ENCODE peak calls at places on chromosomes 11 and 22, in four cellular contexts. One of them, this sample, is unnamed. For H4K20me1, the result is how much of the 10 kb centered on the place peaks cover.

GRCh38 chr11:64835616-64836447 is 8.6 kb downstream of the CDC42BPG start:
- DNase-seq in IMR-90: no peak
- DNase-seq in HCT116: no peak
- DNase-seq in PC-3: no peak
- DNase-seq in this sample: no peak

GRCh38 chr11:64459016-64459415 is 100.1 kb downstream of the RPS6KA4 start:
- DNase-seq in IMR-90: peak
- DNase-seq in HCT116: no peak
- DNase-seq in PC-3: no peak
- DNase-seq in this sample: peak

GRCh38 chr22:41688365-41689211 is at the start of gene SNU13:
- DNase-seq in IMR-90: peak
- DNase-seq in HCT116: peak
- DNase-seq in PC-3: peak
- DNase-seq in this sample: peak

GRCh38 chr11:111308140-111308539 is 9.8 kb downstream of the POU2AF3 start:
- DNase-seq in IMR-90: peak
- DNase-seq in HCT116: no peak
- DNase-seq in PC-3: no peak
- DNase-seq in this sample: no peak

GRCh38 chr11:95398437-95399112 is 167.6 kb upstream of the SESN3 start:
- DNase-seq in IMR-90: no peak
- DNase-seq in HCT116: no peak
- DNase-seq in PC-3: no peak
- DNase-seq in this sample: no peak

GRCh38 chr22:20013382-20013871 is 3.2 kb downstream of the ARVCF start:
- DNase-seq in IMR-90: peak
- DNase-seq in HCT116: no peak
- DNase-seq in PC-3: no peak
- DNase-seq in this sample: peak

GRCh38 chr11:65606876-65607613 is 7.0 kb downstream of the MAP3K11 start:
- DNase-seq in IMR-90: peak
- DNase-seq in HCT116: peak
- DNase-seq in PC-3: no peak
- DNase-seq in this sample: peak

GRCh38 chr22:48491451-48491941 is 1336.2 kb downstream of the BRD1 start:
- DNase-seq in IMR-90: no peak
- DNase-seq in HCT116: no peak
- DNase-seq in PC-3: no peak
- DNase-seq in this sample: no peak

GRCh38 chr22:36430863-36431262 is 43.1 kb upstream of the MYH9 start:
- DNase-seq in IMR-90: peak
- DNase-seq in HCT116: no peak
- DNase-seq in PC-3: peak
- DNase-seq in this sample: no peak

GRCh38 chr22:35418088-35418487 is 18.1 kb downstream of the MCM5 start:
- DNase-seq in IMR-90: peak
- DNase-seq in HCT116: no peak
- DNase-seq in PC-3: peak
- DNase-seq in this sample: no peak
- H4K20me1 ChIP-seq in IMR-90: under half
- H4K20me1 ChIP-seq in HCT116: under half
- H4K20me1 ChIP-seq in PC-3: under half
- H4K20me1 ChIP-seq in this sample: under half

GRCh38 chr11:69006816-69007215 is 6.2 kb downstream of the MRGPRF start:
- DNase-seq in IMR-90: no peak
- DNase-seq in HCT116: no peak
- DNase-seq in PC-3: no peak
- DNase-seq in this sample: no peak

GRCh38 chr11:69007978-69008381 is 5.1 kb downstream of the MRGPRF start:
- DNase-seq in IMR-90: peak
- DNase-seq in HCT116: no peak
- DNase-seq in PC-3: no peak
- DNase-seq in this sample: no peak

GRCh38 chr11:69010361-69010891 is 2.6 kb downstream of the MRGPRF start:
- DNase-seq in IMR-90: peak
- DNase-seq in HCT116: no peak
- DNase-seq in PC-3: peak
- DNase-seq in this sample: no peak

GRCh38 chr11:69009441-69010211 is 3.4 kb downstream of the MRGPRF start:
- DNase-seq in IMR-90: no peak
- DNase-seq in HCT116: no peak
- DNase-seq in PC-3: no peak
- DNase-seq in this sample: no peak

DNA sequence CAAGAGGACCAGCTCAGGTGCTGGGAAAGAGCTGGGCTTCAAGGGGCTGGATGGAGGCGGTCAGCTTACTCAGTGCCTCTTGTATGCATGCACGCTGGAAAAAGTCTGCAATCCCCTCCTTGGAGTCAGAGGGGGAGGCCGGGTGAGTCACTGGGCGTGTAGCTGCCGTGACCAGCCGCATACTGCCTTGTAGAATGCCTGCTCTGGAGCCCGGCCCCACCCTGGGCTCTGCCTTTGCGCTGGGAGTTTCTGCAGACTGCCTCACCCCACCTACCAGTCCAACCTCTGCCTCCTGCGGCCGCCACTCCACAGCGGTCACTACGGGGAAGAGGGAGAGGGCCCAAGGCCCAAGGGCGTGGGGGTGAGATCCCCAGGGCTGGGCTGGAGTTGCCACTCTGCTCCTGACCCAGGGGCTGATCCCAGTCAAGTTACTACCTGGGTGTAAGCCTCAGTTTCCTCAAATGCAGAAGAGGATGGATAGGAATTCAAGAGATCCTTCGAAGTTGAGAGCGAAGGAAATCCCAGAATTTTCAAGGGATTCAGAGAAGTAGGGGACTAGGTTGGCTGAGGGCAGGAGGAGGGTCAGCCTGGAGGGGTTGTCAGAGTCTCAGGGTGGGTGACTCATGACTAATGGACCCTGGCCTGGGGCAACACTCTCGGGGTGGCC is 4.1 kb downstream of the MRGPRF start:
- DNase-seq in IMR-90: peak
- DNase-seq in HCT116: peak
- DNase-seq in PC-3: peak
- DNase-seq in this sample: no peak
- H3K27ac ChIP-seq in IMR-90: peak
- H3K27ac ChIP-seq in HCT116: peak
- H3K27ac ChIP-seq in PC-3: peak
- H3K27ac ChIP-seq in this sample: no peak

GRCh38 chr11:75189911-75190310 is 39.0 kb downstream of the SLCO2B1 start:
- DNase-seq in IMR-90: no peak
- DNase-seq in HCT116: no peak
- DNase-seq in PC-3: no peak
- DNase-seq in this sample: no peak
- H4K20me1 ChIP-seq in IMR-90: under half
- H4K20me1 ChIP-seq in HCT116: under half
- H4K20me1 ChIP-seq in PC-3: under half
- H4K20me1 ChIP-seq in this sample: under half

GRCh38 chr11:74730601-74731260 is 495 bp downstream of the CHRDL2 start:
- DNase-seq in IMR-90: no peak
- DNase-seq in HCT116: no peak
- DNase-seq in PC-3: no peak
- DNase-seq in this sample: peak

GRCh38 chr11:74736031-74736430 is 4.8 kb upstream of the CHRDL2 start:
- DNase-seq in IMR-90: no peak
- DNase-seq in HCT116: no peak
- DNase-seq in PC-3: no peak
- DNase-seq in this sample: no peak

GRCh38 chr11:74735566-74735965 is 4.3 kb upstream of the CHRDL2 start:
- DNase-seq in IMR-90: no peak
- DNase-seq in HCT116: no peak
- DNase-seq in PC-3: no peak
- DNase-seq in this sample: no peak

GRCh38 chr11:74729397-74729796 is 1.8 kb downstream of the CHRDL2 start:
- DNase-seq in IMR-90: no peak
- DNase-seq in HCT116: no peak
- DNase-seq in PC-3: no peak
- DNase-seq in this sample: no peak

DNA sequence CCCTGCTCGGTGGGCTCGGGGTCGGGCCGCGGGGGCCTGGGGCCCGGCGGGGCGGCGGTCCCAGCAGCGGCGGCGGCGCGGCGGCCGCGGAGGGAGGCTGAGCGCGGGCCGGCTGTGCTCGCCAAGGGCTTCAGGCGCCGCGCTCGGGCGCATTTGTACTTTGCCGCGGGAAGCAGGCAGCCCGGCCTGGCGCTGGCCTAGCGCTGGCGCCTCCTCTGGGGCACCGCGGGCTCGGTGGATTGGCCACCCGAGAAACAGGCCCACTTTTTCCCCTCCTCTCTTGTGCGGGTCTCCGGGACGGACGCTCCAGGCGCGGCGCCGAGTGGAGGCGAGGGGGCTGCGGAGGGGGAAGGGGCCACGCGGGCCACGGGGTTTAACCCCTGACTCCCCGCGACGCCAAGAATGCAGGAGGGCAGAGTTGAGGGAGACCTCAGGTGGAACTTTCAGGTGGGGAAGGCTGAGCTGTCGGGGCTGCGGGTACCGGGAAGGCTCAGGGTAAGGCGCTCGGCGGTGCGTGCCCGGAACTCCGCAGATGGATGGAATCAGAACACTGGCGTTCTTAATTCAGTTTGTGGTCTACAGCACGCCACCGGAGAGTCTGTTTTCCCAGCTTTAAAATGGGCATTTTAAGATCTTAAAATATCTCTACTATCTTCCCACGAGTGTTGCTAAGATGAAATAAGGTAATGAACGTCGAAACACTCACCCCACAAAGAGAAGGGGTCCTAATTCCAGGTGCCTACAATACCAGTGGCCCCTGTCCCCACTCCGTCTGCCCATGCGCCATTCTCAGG is at the start of gene CHRDL2:
- DNase-seq in IMR-90: peak
- DNase-seq in HCT116: no peak
- DNase-seq in PC-3: no peak
- DNase-seq in this sample: peak
- H3K27ac ChIP-seq in IMR-90: no peak
- H3K27ac ChIP-seq in HCT116: no peak
- H3K27ac ChIP-seq in PC-3: no peak
- H3K27ac ChIP-seq in this sample: no peak

GRCh38 chr11:119689318-119689717 is 39.7 kb downstream of the NECTIN1 start:
- DNase-seq in IMR-90: no peak
- DNase-seq in HCT116: no peak
- DNase-seq in PC-3: no peak
- DNase-seq in this sample: no peak
- H4K20me1 ChIP-seq in IMR-90: under half
- H4K20me1 ChIP-seq in HCT116: under half
- H4K20me1 ChIP-seq in PC-3: under half
- H4K20me1 ChIP-seq in this sample: half or more

GRCh38 chr11:116458546-116458945 is 314.2 kb downstream of the BUD13 start:
- DNase-seq in IMR-90: no peak
- DNase-seq in HCT116: no peak
- DNase-seq in PC-3: no peak
- DNase-seq in this sample: no peak
- H3K27ac ChIP-seq in IMR-90: no peak
- H3K27ac ChIP-seq in HCT116: no peak
- H3K27ac ChIP-seq in PC-3: no peak
- H3K27ac ChIP-seq in this sample: no peak

GRCh38 chr11:46533396-46534110 is 60.3 kb downstream of the AMBRA1 start:
- DNase-seq in IMR-90: no peak
- DNase-seq in HCT116: no peak
- DNase-seq in PC-3: no peak
- DNase-seq in this sample: no peak
- H4K20me1 ChIP-seq in IMR-90: half or more
- H4K20me1 ChIP-seq in HCT116: under half
- H4K20me1 ChIP-seq in PC-3: under half
- H4K20me1 ChIP-seq in this sample: under half